ENCODE peak calls at places on chromosome 7, in four cellular contexts. U is aorta, Q is chondrocyte, P is GM19239. K is an unnamed sample.

GRCh38 chr7:94274828-94275227 is 119.9 kb upstream of the COL1A2 start:
- DNase-seq in U (no peak), Q (no peak), P (no peak), K (no peak)

GRCh38 chr7:52786174-52786573 is 249.3 kb upstream of the POM121L12 start:
- DNase-seq in U (no peak), Q (no peak), P (no peak), K (no peak)

GRCh38 chr7:72435913-72436480 is 23.9 kb upstream of the CALN1 start:
- DNase-seq in U (no peak), Q (no peak), P (no peak), K (no peak)

GRCh38 chr7:114081606-114082425 is 163.0 kb upstream of the PPP1R3A start:
- DNase-seq in U (no peak), Q (no peak), P (no peak), K (no peak)

GRCh38 chr7:155741805-155742204 is 70.5 kb downstream of the SHH start:
- DNase-seq in U (peak), Q (no peak), P (no peak), K (no peak)

GRCh38 chr7:96311967-96312366 is 9.9 kb downstream of the SLC25A13 start:
- DNase-seq in U (no peak), Q (no peak), P (no peak), K (no peak)

GRCh38 chr7:39384386-39384785 is 181.8 kb upstream of the YAE1 start:
- DNase-seq in U (no peak), Q (no peak), P (no peak), K (no peak)

GRCh38 chr7:117673839-117674238 is 194.0 kb downstream of the CFTR start:
- DNase-seq in U (no peak), Q (no peak), P (no peak), K (no peak)

GRCh38 chr7:107694395-107694794 is 33.8 kb downstream of the SLC26A4 start:
- DNase-seq in U (no peak), Q (no peak), P (no peak), K (no peak)

K was measured in RWPE2.